ENCODE peak calls at places on chromosomes 13 and 19, in four cellular contexts. F is ovary, D is tibial nerve, R is psoas muscle. S is an unnamed sample.

GRCh38 chr19:7806876-7807275 is 23.1 kb upstream of the EVI5L start:
- DNase-seq in F (no peak), D (no peak), R (no peak), S (no peak)

GRCh38 chr19:1754651-1755466 is 1.6 kb downstream of the ONECUT3 start:
- DNase-seq in F (no peak), D (no peak), R (no peak), S (no peak)

GRCh38 chr19:48418317-48419064 is 25.0 kb downstream of the GRIN2D start:
- DNase-seq in F (no peak), D (no peak), R (no peak), S (no peak)

GRCh38 chr19:6062961-6063575 is 47.2 kb downstream of the RFX2 start:
- DNase-seq in F (no peak), D (no peak), R (no peak), S (no peak)

GRCh38 chr19:1105873-1106840 is 2.4 kb downstream of the GPX4 start:
- DNase-seq in F (peak), D (no peak), R (no peak), S (no peak)

GRCh38 chr19:21699197-21699596 is 68.2 kb downstream of the ZNF100 start:
- DNase-seq in F (no peak), D (no peak), R (no peak), S (no peak)

GRCh38 chr19:47381121-47381520 is 32.0 kb downstream of the DHX34 start:
- DNase-seq in F (no peak), D (no peak), R (no peak), S (no peak)

GRCh38 chr19:15374105-15374651 is 5.4 kb downstream of the AKAP8 start:
- DNase-seq in F (no peak), D (no peak), R (peak), S (no peak)

GRCh38 chr13:34143637-34144036 is 325.7 kb downstream of the RFC3 start:
- DNase-seq in F (no peak), D (no peak), R (no peak), S (no peak)

GRCh38 chr13:76882431-76882830 is 3.8 kb downstream of the KCTD12 start:
- DNase-seq in F (no peak), D (no peak), R (no peak), S (peak)

GRCh38 chr19:995051-995827 is 5.0 kb upstream of the GRIN3B start:
- DNase-seq in F (no peak), D (no peak), R (no peak), S (no peak)

GRCh38 chr13:93562676-93563075 is 336.1 kb downstream of the GPC6 start:
- DNase-seq in F (no peak), D (no peak), R (no peak), S (no peak)

GRCh38 chr13:46062190-46062589 is 9.6 kb upstream of the ZC3H13 start:
- DNase-seq in F (no peak), D (no peak), R (no peak), S (peak)

GRCh38 chr13:95512424-95512823 is 40.1 kb upstream of the CLDN10 start:
- DNase-seq in F (no peak), D (no peak), R (no peak), S (no peak)

GRCh38 chr13:60583196-60583908 is 186.3 kb downstream of the TDRD3 start:
- DNase-seq in F (no peak), D (peak), R (no peak), S (peak)

GRCh38 chr19:52942371-52943133 is 19.3 kb upstream of the ZNF888 start:
- DNase-seq in F (peak), D (peak), R (peak), S (peak)

GRCh38 chr19:7366701-7367420 is 18.1 kb downstream of the ARHGEF18 start:
- DNase-seq in F (no peak), D (no peak), R (no peak), S (peak)

GRCh38 chr19:4678881-4679379 is 8.8 kb upstream of the MYDGF start:
- DNase-seq in F (peak), D (no peak), R (peak), S (no peak)

GRCh38 chr13:20192470-20193141 is at the start of gene GJB2:
- DNase-seq in F (no peak), D (no peak), R (no peak), S (no peak)

GRCh38 chr13:88031980-88032562 is 360.9 kb downstream of the SLITRK5 start:
- DNase-seq in F (no peak), D (no peak), R (no peak), S (peak)

GRCh38 chr19:57850553-57851017 is 926 bp downstream of the ZNF587 start:
- DNase-seq in F (no peak), D (no peak), R (no peak), S (peak)

GRCh38 chr13:113958373-113958772 is 15.5 kb downstream of the C13orf46 start:
- DNase-seq in F (no peak), D (no peak), R (no peak), S (no peak)

GRCh38 chr13:91817250-91817649 is 418.8 kb downstream of the GPC5 start:
- DNase-seq in F (no peak), D (no peak), R (no peak), S (peak)

GRCh38 chr13:48876289-48876688 is 99.4 kb upstream of the FNDC3A start:
- DNase-seq in F (no peak), D (no peak), R (no peak), S (no peak)

GRCh38 chr19:35522745-35523327 is 5.3 kb downstream of the SBSN start:
- DNase-seq in F (no peak), D (no peak), R (no peak), S (no peak)

GRCh38 chr13:98293103-98293502 is 116.0 kb upstream of the RNF113B start:
- DNase-seq in F (no peak), D (no peak), R (no peak), S (no peak)

GRCh38 chr19:3575260-3575741 is 2.6 kb downstream of the HMG20B start:
- DNase-seq in F (no peak), D (no peak), R (no peak), S (peak)

GRCh38 chr13:49428041-49428763 is 15.7 kb downstream of the CAB39L start:
- DNase-seq in F (no peak), D (no peak), R (no peak), S (no peak)

GRCh38 chr19:56622374-56622773 is 20.6 kb upstream of the SMIM17 start:
- DNase-seq in F (no peak), D (no peak), R (no peak), S (no peak)

GRCh38 chr19:8794823-8795222 is 37.3 kb downstream of the ZNF558 start:
- DNase-seq in F (no peak), D (no peak), R (no peak), S (no peak)

GRCh38 chr13:45331981-45332830 is 8.8 kb downstream of the TPT1 start:
- DNase-seq in F (no peak), D (no peak), R (no peak), S (peak)

GRCh38 chr13:23870356-23871146 is 18.6 kb downstream of the MIPEP start:
- DNase-seq in F (no peak), D (no peak), R (no peak), S (no peak)
- TF ChIP-seq CTCF in F (no peak), D (no peak), R (no peak), S (no peak)

GRCh38 chr19:17183858-17184271 is 31.3 kb upstream of the USE1 start:
- DNase-seq in F (no peak), D (no peak), R (no peak), S (no peak)

GRCh38 chr19:17180997-17181702 is 34.0 kb upstream of the USE1 start:
- DNase-seq in F (no peak), D (no peak), R (no peak), S (no peak)

GRCh38 chr19:17185590-17185989 is 29.6 kb upstream of the USE1 start:
- DNase-seq in F (no peak), D (no peak), R (no peak), S (no peak)

GRCh38 chr19:17183271-17183757 is 31.8 kb upstream of the USE1 start:
- DNase-seq in F (no peak), D (no peak), R (no peak), S (no peak)

GRCh38 chr19:17184381-17184841 is 30.7 kb upstream of the USE1 start:
- DNase-seq in F (no peak), D (no peak), R (no peak), S (no peak)
- H3K4me3 ChIP-seq in F (no peak), D (no peak), R (no peak), S (no peak)

DNA sequence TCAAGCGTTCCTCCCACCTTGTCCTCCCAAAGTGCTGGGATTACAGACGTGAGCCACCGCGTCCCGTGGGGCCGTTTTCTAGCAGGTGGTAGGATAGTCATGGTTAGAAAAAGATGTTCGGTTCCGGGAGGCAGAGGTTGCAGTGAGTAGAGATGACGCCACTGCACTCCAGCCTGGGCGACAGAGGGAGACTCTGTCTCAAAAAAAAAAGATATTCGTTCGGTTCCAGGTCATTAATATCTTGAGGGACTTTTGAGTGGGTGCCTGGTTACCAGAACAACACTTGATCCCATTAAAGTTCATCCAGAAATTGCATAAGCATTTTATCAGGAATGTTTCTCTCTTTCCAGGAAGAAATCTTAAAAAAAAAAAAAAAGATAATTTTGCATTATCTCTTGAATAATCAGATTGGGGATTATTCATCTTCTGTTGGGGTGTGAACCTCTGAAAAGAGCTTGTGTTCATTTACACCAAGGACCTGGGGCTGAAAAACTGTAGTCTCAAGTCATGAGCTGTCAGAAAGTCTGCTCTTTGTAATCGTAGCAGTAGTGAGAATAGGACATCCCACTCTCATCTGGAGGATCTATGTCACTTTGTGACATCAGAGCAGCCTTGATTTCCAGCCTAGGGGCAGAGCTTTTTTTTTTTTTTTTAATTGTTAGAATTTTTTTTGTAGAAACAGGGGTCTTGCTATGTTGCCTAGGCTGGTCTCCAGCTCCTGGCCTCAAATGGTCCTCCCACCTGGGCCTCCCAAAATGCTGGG is 1.0 kb upstream of the ETHE1 start:
- DNase-seq in F (peak), D (peak), R (peak), S (no peak)
- TF ChIP-seq CTCF in F (no peak), D (no peak), R (no peak), S (no peak)

GRCh38 chr19:45578861-45579260 is 5.7 kb downstream of the OPA3 start:
- DNase-seq in F (no peak), D (no peak), R (no peak), S (no peak)
- H3K4me3 ChIP-seq in F (no peak), D (no peak), R (no peak), S (no peak)

GRCh38 chr13:25657062-25657588 is 285.4 kb downstream of the ATP8A2 start:
- DNase-seq in F (no peak), D (no peak), R (no peak), S (no peak)

GRCh38 chr13:25659091-25659502 is 287.3 kb downstream of the ATP8A2 start:
- DNase-seq in F (no peak), D (no peak), R (no peak), S (no peak)

GRCh38 chr13:25662516-25662915 is 290.7 kb downstream of the ATP8A2 start:
- DNase-seq in F (no peak), D (no peak), R (no peak), S (no peak)

DNA sequence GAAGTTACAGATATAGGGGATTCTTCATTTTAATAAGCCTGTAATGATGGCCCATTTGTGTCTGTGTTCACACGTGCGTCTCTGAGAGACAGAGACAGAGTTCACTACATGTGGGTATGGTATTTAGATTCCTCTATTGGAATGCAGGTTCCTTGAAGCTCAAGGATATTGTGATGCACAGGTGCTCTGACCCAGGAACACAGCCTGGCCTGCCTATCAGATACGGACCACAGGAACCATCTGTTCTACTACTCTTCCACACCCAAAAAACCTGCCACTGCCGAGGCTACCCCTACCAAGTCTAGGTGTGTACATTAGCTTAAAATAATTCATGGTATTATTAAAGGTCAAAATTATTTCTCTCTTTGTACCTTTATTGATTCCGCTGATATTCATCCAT is 289.2 kb downstream of the ATP8A2 start:
- DNase-seq in F (no peak), D (no peak), R (no peak), S (no peak)
- TF ChIP-seq CTCF in F (no peak), D (no peak), R (no peak), S (no peak)